ENCODE peak calls at places on chromosomes 12 and 14, in four cellular contexts. V is WTC11, I is bronchial epithelial cell, Q is stomach. B is an unnamed sample.

GRCh38 chr14:75985618-75986438 is at the start of gene IFT43:
- DNase-seq in Q (peak; percentile 94), V (peak; percentile 85), I (peak; percentile 63), B (peak; percentile 95)

GRCh38 chr14:76771432-76771980 is 10.2 kb downstream of the VASH1 start:
- DNase-seq in V (no peak), Q (no peak), I (no peak), B (no peak)

GRCh38 chr12:130431176-130431575 is 93.5 kb downstream of the PIWIL1 start:
- DNase-seq in Q (no peak), I (no peak), V (no peak), B (no peak)

GRCh38 chr14:95431199-95432145 is 85.0 kb downstream of the SYNE3 start:
- DNase-seq in V (peak; percentile 43), Q (no peak), I (peak; percentile 35), B (peak; percentile 12)

GRCh38 chr12:65867428-65867827 is 43.1 kb downstream of the HMGA2 start:
- DNase-seq in V (no peak), Q (no peak), I (peak; percentile 96), B (no peak)

GRCh38 chr12:71662861-71663560 is 637 bp downstream of the ZFC3H1 start:
- DNase-seq in Q (peak; percentile 62), I (peak; percentile 85), V (peak; percentile 64), B (peak; percentile 46)

GRCh38 chr14:95531473-95531872 is 3.4 kb upstream of the GLRX5 start:
- DNase-seq in V (no peak), I (peak; percentile 95), Q (no peak), B (no peak)

GRCh38 chr14:103868242-103868897 is 21.0 kb upstream of the PPP1R13B start:
- DNase-seq in V (no peak), Q (no peak), I (peak; percentile 98), B (no peak)

GRCh38 chr14:99524091-99524661 is 43.0 kb downstream of the CCNK start:
- DNase-seq in Q (peak; percentile 61), I (no peak), V (no peak), B (peak; percentile 23)

GRCh38 chr12:6538420-6539275 is 4.3 kb downstream of the GAPDH start:
- DNase-seq in I (peak; percentile 59), Q (no peak), V (no peak), B (no peak)

GRCh38 chr12:96506776-96507175 is 17.4 kb downstream of the CFAP54 start:
- DNase-seq in V (no peak), I (no peak), Q (no peak), B (no peak)

GRCh38 chr12:53213348-53213747 is 6.3 kb upstream of the ITGB7 start:
- DNase-seq in I (peak; percentile 39), V (peak; percentile 93), Q (peak; percentile 84), B (peak; percentile 78)

GRCh38 chr14:99568567-99569560 is 35.1 kb downstream of the CCDC85C start:
- DNase-seq in Q (peak; percentile 40), V (no peak), I (no peak), B (peak; percentile 72)

GRCh38 chr12:59736786-59737185 is 141.0 kb downstream of the SLC16A7 start:
- DNase-seq in I (peak; percentile 77), Q (no peak), V (no peak), B (no peak)

GRCh38 chr14:68969278-68969677 is 9.8 kb downstream of the ACTN1 start:
- DNase-seq in I (no peak), V (no peak), Q (no peak), B (no peak)

GRCh38 chr12:94041833-94042232 is 106.5 kb upstream of the PLXNC1 start:
- DNase-seq in I (no peak), Q (no peak), V (no peak), B (no peak)

GRCh38 chr12:44159211-44159610 is 323.3 kb downstream of the TMEM117 start:
- DNase-seq in V (no peak), Q (no peak), I (no peak), B (no peak)

GRCh38 chr14:100336618-100337530 is 13.7 kb downstream of the SLC25A47 start:
- DNase-seq in Q (peak; percentile 11), V (no peak), I (no peak), B (no peak)

GRCh38 chr12:49874142-49874897 is 29.4 kb downstream of the FAIM2 start:
- DNase-seq in Q (no peak), V (no peak), I (no peak), B (peak; percentile 38)

GRCh38 chr14:73729556-73730265 is 15.5 kb upstream of the PNMA1 start:
- DNase-seq in I (no peak), V (no peak), Q (no peak), B (no peak)

GRCh38 chr12:63419119-63419518 is 249.2 kb downstream of the DPY19L2 start:
- DNase-seq in Q (no peak), I (peak; percentile 83), V (no peak), B (no peak)

GRCh38 chr12:42056130-42056529 is 88.5 kb downstream of the GXYLT1 start:
- DNase-seq in V (no peak), Q (no peak), I (no peak), B (no peak)

GRCh38 chr14:69093551-69094421 is 59.1 kb downstream of the DCAF5 start:
- DNase-seq in V (no peak), Q (peak; percentile 42), I (no peak), B (no peak)

GRCh38 chr12:96033549-96034389 is 1.6 kb downstream of the LTA4H start:
- DNase-seq in I (peak; percentile 10), Q (no peak), V (no peak), B (no peak)

GRCh38 chr12:52023182-52023975 is 16.6 kb downstream of the TAMALIN start:
- DNase-seq in I (peak; percentile 21), V (peak; percentile 92), Q (peak; percentile 93), B (peak; percentile 86)

GRCh38 chr14:59869381-59870255 is 958 bp downstream of the RTN1 start:
- DNase-seq in V (peak; percentile 24), Q (no peak), I (no peak), B (peak; percentile 3)

GRCh38 chr12:109475993-109476806 is 900 bp downstream of the KCTD10 start:
- DNase-seq in V (no peak), Q (no peak), I (peak; percentile 17), B (peak; percentile 41)

GRCh38 chr12:14284189-14284722 is 81.2 kb upstream of the ATF7IP start:
- DNase-seq in V (no peak), I (no peak), Q (no peak), B (no peak)

GRCh38 chr14:101120636-101121398 is 217.3 kb upstream of the RTL1 start:
- DNase-seq in Q (peak; percentile 26), I (no peak), V (no peak), B (no peak)

GRCh38 chr12:49059385-49060232 is 985 bp downstream of the KMT2D start:
- DNase-seq in Q (no peak), I (no peak), V (peak; percentile 54), B (peak; percentile 24)

GRCh38 chr12:100554608-100555077 is 18.8 kb upstream of the GAS2L3 start:
- DNase-seq in V (no peak), I (peak; percentile 78), Q (no peak), B (no peak)

GRCh38 chr12:95804296-95804695 is 13.7 kb upstream of the NTN4 start:
- DNase-seq in Q (no peak), V (no peak), I (no peak), B (no peak)

GRCh38 chr12:89980236-89980635 is 271.6 kb upstream of the ATP2B1 start:
- DNase-seq in V (no peak), Q (no peak), I (peak; percentile 41), B (no peak)

GRCh38 chr12:108241961-108242360 is 97.2 kb downstream of the CMKLR1 start:
- DNase-seq in Q (no peak), V (no peak), I (no peak), B (no peak)

GRCh38 chr12:52198454-52199215 is 6.8 kb upstream of the KRT80 start:
- DNase-seq in Q (no peak), I (no peak), V (no peak), B (no peak)

DNA sequence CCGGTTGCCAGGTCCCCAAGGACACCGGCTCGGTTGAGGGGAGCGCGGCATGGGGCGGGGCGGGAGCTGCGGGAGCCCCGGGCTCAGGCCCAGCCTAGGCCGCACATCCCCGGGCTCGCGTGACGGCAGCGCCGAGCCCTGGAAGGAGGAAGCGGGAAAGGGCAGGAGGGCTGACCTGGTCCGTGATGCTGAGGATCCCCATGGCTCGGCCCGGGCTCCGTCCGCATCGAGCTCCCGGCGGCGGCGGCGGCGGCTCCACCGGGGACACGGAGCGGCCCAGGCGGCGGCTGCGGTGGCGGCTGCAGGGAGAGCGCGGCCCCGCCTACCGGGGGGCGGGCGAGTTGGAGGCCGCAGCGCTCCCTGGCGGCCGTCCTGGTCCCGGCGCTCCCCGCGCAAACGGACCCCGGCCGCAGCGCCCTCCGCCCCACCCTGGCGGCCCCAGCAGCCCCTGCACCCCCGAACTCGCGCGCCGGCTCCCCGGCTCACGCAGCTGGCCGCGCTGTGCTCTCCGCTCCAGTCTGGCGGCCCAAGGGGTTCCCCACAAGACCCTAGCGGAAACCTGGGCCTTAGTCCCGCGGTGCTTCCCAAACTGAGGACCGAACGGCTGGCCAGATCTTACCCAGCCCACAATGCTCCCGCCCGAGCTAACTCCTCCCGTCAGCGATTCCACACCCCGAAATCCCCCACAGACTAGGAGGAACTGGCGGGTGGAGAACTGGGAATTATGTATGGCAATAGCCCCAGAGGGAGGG is at the start of gene ANKRD52:
- DNase-seq in V (peak; percentile 76), I (peak; percentile 43), Q (peak; percentile 78), B (peak; percentile 73)
- TF ChIP-seq CTCF in V (peak; percentile 61), I (peak; percentile 48), Q (peak; percentile 26), B (peak; percentile 80)

DNA sequence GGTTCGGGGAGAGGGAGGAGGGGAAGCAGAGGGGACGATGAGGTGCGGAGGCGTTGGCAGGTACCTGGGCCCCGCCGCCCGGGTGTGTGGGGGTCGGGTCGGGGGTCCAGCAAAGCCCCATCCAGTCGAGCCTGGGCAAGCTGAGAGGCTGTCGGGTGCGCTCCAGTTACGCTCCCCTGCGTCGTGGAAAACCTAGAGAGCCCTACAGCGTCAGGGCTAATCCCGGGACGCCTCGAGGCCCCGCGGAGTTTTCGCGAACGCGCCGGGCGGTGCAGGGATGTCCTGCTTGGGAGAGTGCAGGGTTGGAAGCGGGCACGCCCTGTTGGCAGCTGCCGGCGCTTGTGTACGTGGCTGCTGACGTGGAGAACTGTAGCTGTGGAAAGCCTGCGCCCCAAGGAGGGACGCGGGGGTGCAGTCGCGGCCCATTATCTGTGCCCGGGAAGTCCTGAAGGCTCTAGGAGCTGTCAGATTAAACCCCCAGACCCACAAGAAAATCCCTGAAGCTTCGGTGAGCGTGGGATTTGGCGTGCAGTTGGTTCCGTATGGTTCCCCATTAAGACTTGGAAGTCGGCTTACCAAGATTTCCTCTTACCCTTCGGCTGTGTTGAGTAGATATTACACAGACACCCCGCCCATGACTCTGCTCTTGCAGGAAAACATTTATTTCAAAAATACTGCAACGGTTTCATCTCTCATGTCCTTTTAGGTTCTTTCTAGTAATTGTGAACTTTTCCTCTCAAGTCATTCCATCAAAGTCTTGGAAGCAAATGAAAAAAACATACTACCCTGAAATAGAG is 11.3 kb upstream of the SLC38A2 start:
- DNase-seq in Q (peak; percentile 94), I (peak; percentile 81), V (no peak), B (peak; percentile 94)
- TF ChIP-seq CTCF in Q (no peak), I (no peak), V (no peak), B (peak; percentile 19)

GRCh38 chr12:120529641-120530314 is 820 bp upstream of the COQ5 start:
- DNase-seq in Q (peak; percentile 36), V (no peak), I (peak; percentile 74), B (peak; percentile 61)
- TF ChIP-seq CTCF in Q (no peak), V (no peak), I (peak; percentile 35), B (no peak)

GRCh38 chr12:128971802-128972201 is 118.5 kb downstream of the GLT1D1 start:
- DNase-seq in I (no peak), V (no peak), Q (no peak), B (peak; percentile 5)

GRCh38 chr12:128980623-128981022 is 127.3 kb downstream of the GLT1D1 start:
- DNase-seq in Q (no peak), V (no peak), I (no peak), B (no peak)

GRCh38 chr12:128973883-128974681 is 120.8 kb downstream of the GLT1D1 start:
- DNase-seq in I (no peak), Q (no peak), V (no peak), B (no peak)

GRCh38 chr12:128974881-128975280 is 121.6 kb downstream of the GLT1D1 start:
- DNase-seq in I (no peak), Q (no peak), V (no peak), B (no peak)

GRCh38 chr12:128976120-128976519 is 122.8 kb downstream of the GLT1D1 start:
- DNase-seq in Q (no peak), V (peak; percentile 24), I (no peak), B (peak; percentile 24)
- TF ChIP-seq CTCF in Q (no peak), V (peak; percentile 16), I (no peak), B (peak; percentile 48)